ENCODE peak calls at places on chromosomes 7 and 10, in nine cellular contexts. M is WTC11; V is heart left ventricle; U is NCI-H1417; S is cardiac fibroblast; C is HFFc6; H is sigmoid colon; B is NCI-H774; K is activated CD4-positive, CD25-positive, alpha-beta regulatory T cell treated with anti-CD3 and anti-CD28 coated beads, Interleukin-2, amount 50 U/mL, for 16 hours. E is an unnamed sample.

GRCh38 chr7:66847879-66848810 is 72.9 kb upstream of the TMEM248 start:
- DNase-seq in K (no peak), C (peak; percentile 49), H (no peak), B (no peak), V (no peak), M (peak; percentile 33), U (peak; percentile 26), S (peak; percentile 93), E (no peak)

GRCh38 chr10:80407836-80408197 is 534 bp upstream of the PRXL2A start:
- DNase-seq in V (peak; percentile 34), U (peak; percentile 63), S (no peak), B (peak; percentile 48), H (no peak), K (no peak), C (no peak), M (no peak), E (no peak)

GRCh38 chr10:118729641-118730258 is 25.0 kb downstream of the CACUL1 start:
- DNase-seq in U (no peak), S (peak; percentile 36), M (no peak), B (no peak), C (no peak), V (no peak), H (no peak), K (no peak), E (peak; percentile 45)

GRCh38 chr7:47571355-47572100 is 10.4 kb downstream of the TNS3 start:
- DNase-seq in C (peak; percentile 87), S (peak; percentile 94), H (peak; percentile 84), V (peak; percentile 93), U (peak; percentile 87), K (no peak), M (no peak), B (peak; percentile 78), E (no peak)

GRCh38 chr7:159060440-159060839 is 84.2 kb downstream of the VIPR2 start:
- DNase-seq in M (no peak), V (no peak), H (no peak), B (no peak), S (no peak), U (no peak), K (no peak), C (no peak), E (no peak)

GRCh38 chr10:101444058-101444457 is 90.1 kb downstream of the BTRC start:
- DNase-seq in S (peak; percentile 45), M (no peak), C (peak; percentile 10), H (no peak), U (no peak), K (no peak), B (no peak), V (no peak), E (no peak)

GRCh38 chr10:43284341-43284910 is 17.6 kb upstream of the RASGEF1A start:
- DNase-seq in H (no peak), B (no peak), S (peak; percentile 8), C (no peak), U (no peak), K (no peak), M (peak; percentile 76), V (no peak), E (no peak)

GRCh38 chr10:35340975-35341374 is 4.7 kb downstream of the CCNY start:
- DNase-seq in U (no peak), B (no peak), K (no peak), C (no peak), H (no peak), V (peak; percentile 47), M (no peak), S (no peak), E (no peak)

GRCh38 chr7:24283900-24284698 is at the start of gene NPY:
- DNase-seq in H (no peak), U (no peak), V (no peak), C (no peak), K (no peak), S (no peak), M (peak; percentile 56), B (no peak), E (no peak)

GRCh38 chr7:120554960-120555571 is 282.1 kb downstream of the KCND2 start:
- DNase-seq in B (peak; percentile 26), K (no peak), U (peak; percentile 53), H (no peak), S (peak; percentile 77), V (peak; percentile 23), C (peak; percentile 8), M (peak; percentile 54), E (peak; percentile 45)

E was measured in GM12878.